ENCODE peak calls at places on chromosomes 16 and 17, in four cellular contexts. One of them, this sample, is unnamed.

GRCh38 chr17:1890758-1891450 is 61.1 kb downstream of the RPA1 start:
- DNase-seq in IMR-90: no peak
- DNase-seq in cardiac fibroblast: no peak
- DNase-seq in fibroblast of mammary gland: no peak
- DNase-seq in this sample: no peak

GRCh38 chr17:77570565-77570898 is 388.0 kb upstream of the TNRC6C start:
- DNase-seq in IMR-90: no peak
- DNase-seq in cardiac fibroblast: no peak
- DNase-seq in fibroblast of mammary gland: no peak
- DNase-seq in this sample: no peak

GRCh38 chr17:50488880-50489279 is 10.2 kb downstream of the RSAD1 start:
- DNase-seq in IMR-90: no peak
- DNase-seq in cardiac fibroblast: no peak
- DNase-seq in fibroblast of mammary gland: no peak
- DNase-seq in this sample: no peak

GRCh38 chr17:63966646-63967265 is 6.0 kb downstream of the SCN4A start:
- DNase-seq in IMR-90: no peak
- DNase-seq in cardiac fibroblast: no peak
- DNase-seq in fibroblast of mammary gland: no peak
- DNase-seq in this sample: no peak

GRCh38 chr17:28712037-28712704 is 483 bp upstream of the PROCA1 start:
- DNase-seq in IMR-90: no peak
- DNase-seq in cardiac fibroblast: peak; percentile 31
- DNase-seq in fibroblast of mammary gland: no peak
- DNase-seq in this sample: no peak

GRCh38 chr17:79670537-79671386 is 59.9 kb upstream of the RBFOX3 start:
- DNase-seq in IMR-90: no peak
- DNase-seq in cardiac fibroblast: no peak
- DNase-seq in fibroblast of mammary gland: no peak
- DNase-seq in this sample: no peak

GRCh38 chr17:29948460-29949185 is 7.2 kb downstream of the EFCAB5 start:
- DNase-seq in IMR-90: no peak
- DNase-seq in cardiac fibroblast: no peak
- DNase-seq in fibroblast of mammary gland: no peak
- DNase-seq in this sample: no peak

GRCh38 chr17:56096026-56096807 is 57.1 kb upstream of the ANKFN1 start:
- DNase-seq in IMR-90: peak; percentile 45
- DNase-seq in cardiac fibroblast: no peak
- DNase-seq in fibroblast of mammary gland: peak; percentile 41
- DNase-seq in this sample: no peak

GRCh38 chr17:74646231-74646630 is 22.7 kb upstream of the CD300E start:
- DNase-seq in IMR-90: no peak
- DNase-seq in cardiac fibroblast: peak; percentile 5
- DNase-seq in fibroblast of mammary gland: peak; percentile 24
- DNase-seq in this sample: peak; percentile 6

GRCh38 chr17:7363311-7363710 is 8.4 kb downstream of the TMEM95 start:
- DNase-seq in IMR-90: peak; percentile 18
- DNase-seq in cardiac fibroblast: no peak
- DNase-seq in fibroblast of mammary gland: peak; percentile 38
- DNase-seq in this sample: peak; percentile 19

GRCh38 chr17:65857713-65858112 is 296.3 kb upstream of the AXIN2 start:
- DNase-seq in IMR-90: no peak
- DNase-seq in cardiac fibroblast: no peak
- DNase-seq in fibroblast of mammary gland: no peak
- DNase-seq in this sample: no peak

GRCh38 chr17:42512246-42512645 is 23.8 kb upstream of the NAGLU start:
- DNase-seq in IMR-90: no peak
- DNase-seq in cardiac fibroblast: no peak
- DNase-seq in fibroblast of mammary gland: no peak
- DNase-seq in this sample: no peak

GRCh38 chr17:28133562-28133970 is 91.1 kb downstream of the NLK start:
- DNase-seq in IMR-90: peak; percentile 89
- DNase-seq in cardiac fibroblast: peak; percentile 21
- DNase-seq in fibroblast of mammary gland: peak; percentile 57
- DNase-seq in this sample: peak; percentile 31

GRCh38 chr17:64984776-64985521 is 65.7 kb upstream of the LRRC37A3 start:
- DNase-seq in IMR-90: peak; percentile 23
- DNase-seq in cardiac fibroblast: peak; percentile 52
- DNase-seq in fibroblast of mammary gland: peak; percentile 16
- DNase-seq in this sample: peak; percentile 85

GRCh38 chr17:47618416-47618815 is 31.3 kb upstream of the KPNB1 start:
- DNase-seq in IMR-90: peak; percentile 20
- DNase-seq in cardiac fibroblast: peak; percentile 18
- DNase-seq in fibroblast of mammary gland: peak; percentile 12
- DNase-seq in this sample: no peak

GRCh38 chr17:35666967-35667552 is 64.4 kb upstream of the RASL10B start:
- DNase-seq in IMR-90: peak; percentile 42
- DNase-seq in cardiac fibroblast: no peak
- DNase-seq in fibroblast of mammary gland: peak; percentile 42
- DNase-seq in this sample: no peak

GRCh38 chr16:48965391-48965790 is 316.2 kb downstream of the CBLN1 start:
- DNase-seq in IMR-90: peak; percentile 47
- DNase-seq in cardiac fibroblast: no peak
- DNase-seq in fibroblast of mammary gland: peak; percentile 65
- DNase-seq in this sample: peak; percentile 38

GRCh38 chr17:44351464-44351863 is 6.4 kb downstream of the GRN start:
- DNase-seq in IMR-90: no peak
- DNase-seq in cardiac fibroblast: no peak
- DNase-seq in fibroblast of mammary gland: no peak
- DNase-seq in this sample: no peak

GRCh38 chr17:55818451-55819375 is 67.9 kb downstream of the PCTP start:
- DNase-seq in IMR-90: no peak
- DNase-seq in cardiac fibroblast: no peak
- DNase-seq in fibroblast of mammary gland: no peak
- DNase-seq in this sample: no peak

GRCh38 chr17:77178586-77178985 is 37.8 kb downstream of the SEC14L1 start:
- DNase-seq in IMR-90: no peak
- DNase-seq in cardiac fibroblast: no peak
- DNase-seq in fibroblast of mammary gland: no peak
- DNase-seq in this sample: no peak

GRCh38 chr16:85517780-85518179 is 95.3 kb upstream of the GSE1 start:
- DNase-seq in IMR-90: no peak
- DNase-seq in cardiac fibroblast: no peak
- DNase-seq in fibroblast of mammary gland: no peak
- DNase-seq in this sample: no peak

GRCh38 chr17:797236-797635 is 15.1 kb downstream of the MRM3 start:
- DNase-seq in IMR-90: no peak
- DNase-seq in cardiac fibroblast: no peak
- DNase-seq in fibroblast of mammary gland: no peak
- DNase-seq in this sample: no peak

GRCh38 chr17:795721-796120 is 13.6 kb downstream of the MRM3 start:
- DNase-seq in IMR-90: no peak
- DNase-seq in cardiac fibroblast: no peak
- DNase-seq in fibroblast of mammary gland: no peak
- DNase-seq in this sample: no peak

GRCh38 chr17:795276-795675 is 13.1 kb downstream of the MRM3 start:
- DNase-seq in IMR-90: no peak
- DNase-seq in cardiac fibroblast: no peak
- DNase-seq in fibroblast of mammary gland: no peak
- DNase-seq in this sample: no peak

GRCh38 chr17:796609-797008 is 14.5 kb downstream of the MRM3 start:
- DNase-seq in IMR-90: no peak
- DNase-seq in cardiac fibroblast: no peak
- DNase-seq in fibroblast of mammary gland: no peak
- DNase-seq in this sample: no peak

DNA sequence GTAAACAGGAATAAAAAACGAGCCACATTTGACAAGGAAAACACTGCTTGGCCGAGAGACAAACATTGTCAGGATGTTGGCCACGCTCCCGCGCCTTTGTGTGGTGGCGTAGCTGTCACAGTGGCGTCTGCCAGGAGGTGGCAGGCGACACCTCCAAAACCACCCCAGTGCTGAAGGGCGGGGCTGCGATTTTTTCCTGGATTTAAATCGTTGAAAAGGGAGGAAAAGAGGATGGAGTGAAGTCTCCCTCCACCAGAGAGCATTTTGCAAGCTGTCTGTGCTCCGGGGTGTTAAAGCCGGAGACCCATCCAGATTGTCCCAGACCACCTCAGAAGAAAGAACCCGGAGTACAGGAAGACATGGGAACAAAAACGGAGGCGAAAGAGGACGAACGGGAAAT is 12.7 kb downstream of the MRM3 start:
- DNase-seq in IMR-90: peak; percentile 59
- DNase-seq in cardiac fibroblast: peak; percentile 82
- DNase-seq in fibroblast of mammary gland: peak; percentile 75
- DNase-seq in this sample: peak; percentile 81
- H3K4me3 ChIP-seq in IMR-90: no peak overlapping the region
- H3K4me3 ChIP-seq in cardiac fibroblast: peak overlapping the region; percentile 34
- H3K4me3 ChIP-seq in fibroblast of mammary gland: no peak overlapping the region
- H3K4me3 ChIP-seq in this sample: no peak overlapping the region

DNA sequence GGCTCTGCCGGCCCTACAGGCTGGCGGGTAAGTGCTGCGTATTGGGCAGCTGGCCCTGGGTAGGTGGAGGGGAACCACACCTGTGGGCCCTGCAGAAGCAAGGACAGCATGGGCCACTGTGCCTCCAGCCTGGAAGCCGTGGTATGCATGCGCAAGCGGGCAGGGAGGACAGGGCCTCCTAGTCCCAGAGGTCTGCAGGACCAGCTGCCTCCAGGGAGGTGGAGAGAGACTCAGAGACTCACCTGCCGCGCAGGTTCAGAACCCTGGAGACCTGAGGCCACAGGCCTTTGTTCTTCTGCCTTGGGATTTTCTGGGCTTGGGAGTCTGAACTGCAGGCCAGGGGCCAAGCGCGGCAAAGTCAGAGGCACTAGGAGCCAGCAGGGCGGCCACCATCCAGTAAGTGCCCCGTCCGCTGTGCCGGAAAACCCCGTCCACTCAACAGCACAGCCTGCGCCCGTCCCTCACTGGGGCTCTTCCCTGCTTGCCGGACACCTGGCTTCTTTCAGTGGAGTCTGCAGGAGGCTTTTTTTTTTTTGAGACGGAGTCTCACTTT is 8.8 kb upstream of the RAB40C start:
- DNase-seq in IMR-90: no peak
- DNase-seq in cardiac fibroblast: no peak
- DNase-seq in fibroblast of mammary gland: no peak
- DNase-seq in this sample: no peak
- H3K4me3 ChIP-seq in IMR-90: no peak overlapping the region
- H3K4me3 ChIP-seq in cardiac fibroblast: no peak overlapping the region
- H3K4me3 ChIP-seq in fibroblast of mammary gland: no peak overlapping the region
- H3K4me3 ChIP-seq in this sample: no peak overlapping the region

DNA sequence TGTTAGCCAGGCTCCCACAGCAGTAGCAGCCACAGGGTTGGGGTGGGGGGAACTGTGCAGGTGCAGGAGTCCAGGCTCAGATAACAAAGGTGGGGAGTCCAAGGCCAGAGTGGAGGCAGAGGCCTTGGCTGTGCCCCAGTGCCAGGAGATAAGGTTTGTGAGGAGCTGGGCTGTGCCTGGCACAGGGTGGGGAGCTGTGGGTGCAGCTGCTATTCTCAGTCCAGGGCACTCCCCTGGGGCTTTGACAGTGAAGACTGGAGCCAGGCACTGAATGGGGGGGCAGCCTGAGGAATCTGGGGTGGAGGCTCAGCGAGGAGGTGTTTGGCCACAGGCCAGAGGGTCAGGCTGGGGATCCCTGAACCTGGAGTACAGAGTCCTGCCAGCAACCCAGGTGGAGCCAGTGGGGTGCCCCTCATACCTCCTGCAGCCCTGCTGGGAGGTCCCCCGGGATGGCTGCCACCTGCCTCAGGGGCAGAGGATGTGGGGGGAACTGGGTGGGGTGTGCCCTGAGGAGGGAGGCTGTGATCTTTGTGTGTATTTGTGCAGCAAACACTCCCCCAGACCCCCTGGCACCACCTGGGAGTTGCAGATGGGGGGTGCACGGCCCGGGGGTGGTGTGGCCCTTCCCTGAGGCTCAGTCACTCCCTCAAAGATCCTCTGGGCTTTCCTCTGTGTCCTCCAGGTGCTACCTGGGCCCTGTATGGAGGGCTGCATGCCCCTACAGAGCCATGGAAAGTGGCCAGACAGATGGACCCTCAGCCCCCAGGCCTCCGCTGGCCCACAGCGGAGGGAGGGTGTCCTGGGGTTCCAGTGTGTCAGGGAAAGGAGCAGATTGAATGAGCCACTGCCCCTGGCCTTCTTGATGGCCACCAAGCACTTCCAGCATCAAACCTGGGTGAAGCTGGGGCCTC is 44.4 kb upstream of the SMPD3 start:
- DNase-seq in IMR-90: no peak
- DNase-seq in cardiac fibroblast: no peak
- DNase-seq in fibroblast of mammary gland: no peak
- DNase-seq in this sample: no peak
- H3K4me3 ChIP-seq in IMR-90: no peak overlapping the region
- H3K4me3 ChIP-seq in cardiac fibroblast: no peak overlapping the region
- H3K4me3 ChIP-seq in fibroblast of mammary gland: no peak overlapping the region
- H3K4me3 ChIP-seq in this sample: no peak overlapping the region

DNA sequence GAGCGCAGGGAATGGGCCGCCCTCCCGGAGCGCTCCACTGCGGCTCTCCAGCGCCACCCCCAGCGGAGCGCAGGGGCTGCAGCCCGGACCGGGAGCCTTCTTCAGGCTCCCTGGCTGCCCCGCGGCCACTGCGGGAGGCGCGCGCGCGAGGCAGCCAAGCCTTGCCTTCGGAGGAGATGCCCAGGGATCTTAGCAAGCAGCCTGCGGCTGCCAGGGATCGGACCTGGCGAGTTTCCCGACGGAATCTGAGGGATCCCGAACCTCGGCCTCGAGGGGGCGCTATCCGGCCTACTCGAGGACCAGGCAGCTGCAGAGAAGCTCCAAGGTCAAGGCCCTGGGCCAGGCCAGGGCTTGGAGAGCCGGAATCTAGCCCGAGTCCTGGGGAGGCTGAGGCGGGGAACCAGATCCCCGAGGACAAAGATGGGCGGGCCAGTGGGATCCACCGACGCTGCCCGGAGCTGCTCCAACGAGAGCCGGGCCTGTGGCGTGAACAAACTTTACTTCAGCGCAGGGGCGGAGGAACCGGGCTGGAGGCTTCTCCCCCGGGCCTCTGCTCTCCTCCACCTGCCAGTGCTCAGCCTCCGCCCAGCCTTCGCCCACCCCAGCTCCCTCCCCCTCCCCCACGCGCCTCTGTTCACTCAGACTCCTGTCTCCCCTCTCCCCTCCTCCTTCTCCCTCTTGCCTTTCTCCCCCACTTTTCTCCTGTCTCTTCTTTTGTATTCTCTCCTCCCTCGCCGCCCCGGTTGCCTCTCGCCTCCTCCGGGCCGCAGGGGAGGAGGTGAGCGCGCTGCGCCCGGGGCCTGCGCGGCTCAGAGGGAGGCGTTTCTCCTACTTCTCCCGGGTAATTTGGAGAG is at the start of gene IRX6:
- DNase-seq in IMR-90: no peak
- DNase-seq in cardiac fibroblast: no peak
- DNase-seq in fibroblast of mammary gland: peak; percentile 12
- DNase-seq in this sample: no peak
- H3K4me3 ChIP-seq in IMR-90: no peak within 1 kb of the TSS
- H3K4me3 ChIP-seq in cardiac fibroblast: no peak within 1 kb of the TSS
- H3K4me3 ChIP-seq in fibroblast of mammary gland: no peak within 1 kb of the TSS
- H3K4me3 ChIP-seq in this sample: no peak within 1 kb of the TSS

GRCh38 chr17:58338454-58338841 is 9.9 kb upstream of the TSPOAP1 start:
- DNase-seq in IMR-90: no peak
- DNase-seq in cardiac fibroblast: no peak
- DNase-seq in fibroblast of mammary gland: no peak
- DNase-seq in this sample: no peak
- H3K4me3 ChIP-seq in IMR-90: no peak overlapping the region
- H3K4me3 ChIP-seq in cardiac fibroblast: no peak overlapping the region
- H3K4me3 ChIP-seq in fibroblast of mammary gland: no peak overlapping the region
- H3K4me3 ChIP-seq in this sample: no peak overlapping the region

This sample was measured in fibroblast of villous mesenchyme.